ENCODE peak calls at places on chromosomes 7 and 10, in eight cellular contexts. X is cardiac septum; Y is activated CD8-positive, alpha-beta memory T cell treated with anti-CD3 and anti-CD28 coated beads, Interleukin-2, amount 50 U/mL, for 4 hours; N is left colon; H is body of pancreas; Q is GM04504; D is stimulated activated CD4-positive, alpha-beta T cell treated with anti-CD3 and anti-CD28 coated beads, Interleukin-1b, Interleukin-23, amount 100 ng/mL, for 1 hour; L is sciatic nerve. T is an unnamed sample.

GRCh38 chr10:13526952-13527863 is 1.6 kb downstream of the BEND7 start:
- DNase-seq in L (no peak), N (no peak), Y (no peak), D (no peak), X (no peak), Q (peak; percentile 46), H (no peak), T (no peak)

GRCh38 chr10:103451091-103451801 is 924 bp downstream of the CALHM2 start:
- DNase-seq in Y (peak; percentile 46), D (no peak), N (peak; percentile 57), X (no peak), L (peak; percentile 81), Q (peak; percentile 51), H (peak; percentile 58), T (peak; percentile 89)

GRCh38 chr7:143148651-143149050 is 16.8 kb downstream of the PIP start:
- DNase-seq in Q (no peak), N (no peak), D (no peak), X (no peak), Y (no peak), H (no peak), L (no peak), T (no peak)

GRCh38 chr10:5576154-5576748 is 51.5 kb downstream of the CALML3 start:
- DNase-seq in Q (no peak), D (no peak), X (no peak), L (no peak), Y (no peak), N (no peak), H (no peak), T (no peak)

GRCh38 chr10:133096616-133097269 is 9.0 kb downstream of the ADGRA1 start:
- DNase-seq in H (no peak), D (no peak), N (no peak), Y (no peak), X (no peak), Q (no peak), L (no peak), T (no peak)

GRCh38 chr7:131074585-131074984 is 253.1 kb upstream of the MKLN1 start:
- DNase-seq in H (no peak), D (no peak), L (no peak), N (no peak), Y (no peak), Q (no peak), X (no peak), T (no peak)

GRCh38 chr7:106284516-106285050 is at the start of gene NAMPT:
- DNase-seq in H (no peak), Y (peak; percentile 59), X (peak; percentile 80), N (no peak), D (peak; percentile 8), L (no peak), Q (no peak), T (no peak)

GRCh38 chr7:118158766-118159165 is 25.2 kb upstream of the LSM8 start:
- DNase-seq in Q (no peak), L (no peak), Y (no peak), N (no peak), H (no peak), X (no peak), D (no peak), T (no peak)

GRCh38 chr10:89505606-89506005 is 29.8 kb downstream of the SLC16A12 start:
- DNase-seq in Q (no peak), L (no peak), H (no peak), D (no peak), Y (no peak), N (no peak), X (no peak), T (no peak)